ENCODE peak calls at places on chromosomes 2 and 18, in four cellular contexts. R is NCI-H146; U is naive thymus-derived CD8-positive, alpha-beta T cell; J is A172. Y is an unnamed sample.

GRCh38 chr2:9565436-9566153 is 10.0 kb upstream of the ADAM17 start:
- DNase-seq in U (no peak), J (peak), R (no peak), Y (peak)

GRCh38 chr2:16774980-16775963 is 109.6 kb upstream of the CYRIA start:
- DNase-seq in R (peak), U (no peak), J (no peak), Y (no peak)

GRCh38 chr2:171390941-171391516 is 42.8 kb downstream of the METTL8 start:
- DNase-seq in J (peak), U (no peak), R (no peak), Y (no peak)

GRCh38 chr2:184047536-184047935 is 550.8 kb upstream of the ZNF804A start:
- DNase-seq in J (no peak), R (no peak), U (no peak), Y (no peak)

GRCh38 chr18:13376841-13377351 is 158.3 kb downstream of the LDLRAD4 start:
- DNase-seq in U (peak), J (no peak), R (no peak), Y (no peak)

GRCh38 chr2:42129487-42129852 is 39.7 kb upstream of the EML4 start:
- DNase-seq in R (no peak), J (no peak), U (no peak), Y (no peak)

GRCh38 chr2:43087413-43087812 is 139.0 kb downstream of the ZFP36L2 start:
- DNase-seq in J (no peak), U (no peak), R (no peak), Y (no peak)

GRCh38 chr2:60468390-60469085 is 84.9 kb downstream of the BCL11A start:
- DNase-seq in R (no peak), U (no peak), J (no peak), Y (no peak)

GRCh38 chr2:213021971-213022899 is 129.2 kb downstream of the IKZF2 start:
- DNase-seq in R (no peak), J (peak), U (no peak), Y (peak)

GRCh38 chr2:75608684-75609333 is 37.8 kb upstream of the MRPL19 start:
- DNase-seq in R (peak), U (peak), J (peak), Y (peak)

Y was measured in kidney glomerular epithelial cell.